ENCODE peak calls at places on chromosomes 3 and 15, in five cellular contexts. One of them, this sample, is unnamed.

GRCh38 chr3:52281980-52282801 is 3.7 kb upstream of the WDR82 start:
- DNase-seq in HepG2: peak
- DNase-seq in K562: no peak
- DNase-seq in H1: no peak
- DNase-seq in GM12878: no peak
- DNase-seq in this sample: no peak

GRCh38 chr3:125644036-125645025 is 49.0 kb upstream of the OSBPL11 start:
- DNase-seq in K562: no peak
- DNase-seq in HepG2: peak
- DNase-seq in GM12878: no peak
- DNase-seq in H1: no peak
- DNase-seq in this sample: no peak

GRCh38 chr3:143850877-143851276 is 2.6 kb upstream of the SLC9A9 start:
- DNase-seq in GM12878: no peak
- DNase-seq in H1: no peak
- DNase-seq in HepG2: no peak
- DNase-seq in K562: no peak
- DNase-seq in this sample: no peak

GRCh38 chr3:71658131-71658530 is 67.1 kb downstream of the EIF4E3 start:
- DNase-seq in GM12878: no peak
- DNase-seq in K562: no peak
- DNase-seq in HepG2: no peak
- DNase-seq in H1: no peak
- DNase-seq in this sample: peak

GRCh38 chr15:78630886-78631633 is 9.9 kb downstream of the CHRNB4 start:
- DNase-seq in HepG2: no peak
- DNase-seq in GM12878: no peak
- DNase-seq in H1: no peak
- DNase-seq in K562: no peak
- DNase-seq in this sample: no peak

GRCh38 chr3:52134761-52135160 is 19.5 kb downstream of the POC1A start:
- DNase-seq in GM12878: no peak
- DNase-seq in HepG2: no peak
- DNase-seq in K562: no peak
- DNase-seq in H1: no peak
- DNase-seq in this sample: no peak

GRCh38 chr3:111808439-111808838 is 50.6 kb upstream of the PHLDB2 start:
- DNase-seq in GM12878: no peak
- DNase-seq in HepG2: peak
- DNase-seq in K562: no peak
- DNase-seq in H1: no peak
- DNase-seq in this sample: no peak

GRCh38 chr15:42408178-42408577 is 48.9 kb downstream of the CAPN3 start:
- DNase-seq in K562: no peak
- DNase-seq in H1: no peak
- DNase-seq in GM12878: no peak
- DNase-seq in HepG2: no peak
- DNase-seq in this sample: no peak

GRCh38 chr3:180457238-180457637 is 144.7 kb upstream of the TTC14 start:
- DNase-seq in GM12878: no peak
- DNase-seq in H1: no peak
- DNase-seq in HepG2: no peak
- DNase-seq in K562: no peak
- DNase-seq in this sample: no peak

GRCh38 chr3:131163-131889 is 65.2 kb upstream of the CHL1 start:
- DNase-seq in HepG2: no peak
- DNase-seq in K562: no peak
- DNase-seq in H1: no peak
- DNase-seq in GM12878: no peak
- DNase-seq in this sample: no peak

GRCh38 chr3:9302425-9303181 is 53.2 kb upstream of the SRGAP3 start:
- DNase-seq in HepG2: peak
- DNase-seq in K562: peak
- DNase-seq in H1: peak
- DNase-seq in GM12878: no peak
- DNase-seq in this sample: peak

GRCh38 chr3:49471856-49472495 is 1.9 kb downstream of the DAG1 start:
- DNase-seq in GM12878: no peak
- DNase-seq in HepG2: no peak
- DNase-seq in K562: peak
- DNase-seq in H1: no peak
- DNase-seq in this sample: no peak

GRCh38 chr15:80568876-80569605 is 126.1 kb upstream of the ABHD17C start:
- DNase-seq in H1: no peak
- DNase-seq in GM12878: no peak
- DNase-seq in HepG2: no peak
- DNase-seq in K562: no peak
- DNase-seq in this sample: no peak

GRCh38 chr15:88166330-88166993 is 90.1 kb downstream of the NTRK3 start:
- DNase-seq in HepG2: peak
- DNase-seq in H1: peak
- DNase-seq in GM12878: no peak
- DNase-seq in K562: peak
- DNase-seq in this sample: no peak

GRCh38 chr15:61768131-61768530 is 292.1 kb downstream of the VPS13C start:
- DNase-seq in K562: no peak
- DNase-seq in H1: no peak
- DNase-seq in HepG2: no peak
- DNase-seq in GM12878: no peak
- DNase-seq in this sample: no peak

GRCh38 chr3:32951410-32951811 is at the start of gene CCR4:
- DNase-seq in GM12878: no peak
- DNase-seq in H1: no peak
- DNase-seq in K562: peak
- DNase-seq in HepG2: no peak
- DNase-seq in this sample: no peak

GRCh38 chr15:75647370-75648155 is at the start of gene SNX33:
- DNase-seq in GM12878: no peak
- DNase-seq in H1: peak
- DNase-seq in HepG2: peak
- DNase-seq in K562: peak
- DNase-seq in this sample: no peak

GRCh38 chr3:189995129-189995528 is 125.6 kb downstream of the P3H2 start:
- DNase-seq in GM12878: no peak
- DNase-seq in H1: no peak
- DNase-seq in K562: no peak
- DNase-seq in HepG2: no peak
- DNase-seq in this sample: no peak

GRCh38 chr15:92780816-92781215 is 119.3 kb upstream of the CHD2 start:
- DNase-seq in GM12878: no peak
- DNase-seq in HepG2: no peak
- DNase-seq in K562: no peak
- DNase-seq in H1: no peak
- DNase-seq in this sample: no peak

GRCh38 chr3:170130532-170130931 is 51.0 kb downstream of the PHC3 start:
- DNase-seq in H1: no peak
- DNase-seq in K562: no peak
- DNase-seq in GM12878: no peak
- DNase-seq in HepG2: no peak
- DNase-seq in this sample: no peak

GRCh38 chr15:63892794-63893441 is 59.2 kb upstream of the HERC1 start:
- DNase-seq in GM12878: peak
- DNase-seq in HepG2: no peak
- DNase-seq in H1: no peak
- DNase-seq in K562: no peak
- DNase-seq in this sample: no peak

GRCh38 chr3:69833591-69833990 is 94.3 kb downstream of the MITF start:
- DNase-seq in K562: no peak
- DNase-seq in HepG2: no peak
- DNase-seq in H1: no peak
- DNase-seq in GM12878: no peak
- DNase-seq in this sample: no peak

GRCh38 chr15:43402255-43402654 is 31.4 kb downstream of the TUBGCP4 start:
- DNase-seq in H1: no peak
- DNase-seq in GM12878: no peak
- DNase-seq in HepG2: no peak
- DNase-seq in K562: no peak
- DNase-seq in this sample: no peak

GRCh38 chr3:120449701-120450216 is 1.0 kb downstream of the FSTL1 start:
- DNase-seq in GM12878: no peak
- DNase-seq in H1: no peak
- DNase-seq in K562: no peak
- DNase-seq in HepG2: no peak
- DNase-seq in this sample: no peak

GRCh38 chr3:8421267-8421666 is 80.4 kb upstream of the LMCD1 start:
- DNase-seq in K562: no peak
- DNase-seq in HepG2: no peak
- DNase-seq in H1: no peak
- DNase-seq in GM12878: no peak
- DNase-seq in this sample: no peak

GRCh38 chr3:94413721-94414106 is 350.9 kb downstream of the NSUN3 start:
- DNase-seq in H1: no peak
- DNase-seq in K562: no peak
- DNase-seq in HepG2: no peak
- DNase-seq in GM12878: no peak
- DNase-seq in this sample: no peak

GRCh38 chr15:100043732-100044131 is 298.0 kb downstream of the ADAMTS17 start:
- DNase-seq in HepG2: no peak
- DNase-seq in K562: no peak
- DNase-seq in GM12878: no peak
- DNase-seq in H1: no peak
- DNase-seq in this sample: no peak

GRCh38 chr3:189334064-189334920 is 162.5 kb downstream of the TPRG1 start:
- DNase-seq in HepG2: no peak
- DNase-seq in K562: no peak
- DNase-seq in H1: no peak
- DNase-seq in GM12878: no peak
- DNase-seq in this sample: no peak

GRCh38 chr3:110650752-110651151 is 420.9 kb upstream of the NECTIN3 start:
- DNase-seq in HepG2: no peak
- DNase-seq in H1: no peak
- DNase-seq in K562: no peak
- DNase-seq in GM12878: no peak
- DNase-seq in this sample: no peak

GRCh38 chr15:68493629-68494028 is 61.7 kb upstream of the ITGA11 start:
- DNase-seq in H1: no peak
- DNase-seq in K562: no peak
- DNase-seq in HepG2: no peak
- DNase-seq in GM12878: no peak
- DNase-seq in this sample: no peak

GRCh38 chr15:74988007-74988800 is 7.2 kb upstream of the SCAMP5 start:
- DNase-seq in H1: no peak
- DNase-seq in HepG2: peak
- DNase-seq in K562: peak
- DNase-seq in GM12878: no peak
- DNase-seq in this sample: peak

GRCh38 chr3:129211772-129212171 is 28.1 kb upstream of the CNBP start:
- DNase-seq in H1: no peak
- DNase-seq in HepG2: peak
- DNase-seq in GM12878: no peak
- DNase-seq in K562: peak
- DNase-seq in this sample: peak

GRCh38 chr3:157531301-157531660 is 28.1 kb upstream of the VEPH1 start:
- DNase-seq in H1: no peak
- DNase-seq in K562: no peak
- DNase-seq in HepG2: no peak
- DNase-seq in GM12878: no peak
- DNase-seq in this sample: no peak

GRCh38 chr3:73599605-73600004 is 25.1 kb downstream of the PDZRN3 start:
- DNase-seq in GM12878: no peak
- DNase-seq in H1: no peak
- DNase-seq in HepG2: no peak
- DNase-seq in K562: no peak
- DNase-seq in this sample: no peak
- H3K4me2 ChIP-seq in GM12878: no peak
- H3K4me2 ChIP-seq in H1: no peak
- H3K4me2 ChIP-seq in HepG2: no peak
- H3K4me2 ChIP-seq in K562: no peak
- H3K4me2 ChIP-seq in this sample: no peak

GRCh38 chr3:30795176-30795575 is 99.3 kb downstream of the GADL1 start:
- DNase-seq in H1: no peak
- DNase-seq in HepG2: no peak
- DNase-seq in K562: no peak
- DNase-seq in GM12878: no peak
- DNase-seq in this sample: no peak
- TF ChIP-seq SP1 in H1: no peak
- TF ChIP-seq SP1 in HepG2: no peak
- TF ChIP-seq SP1 in K562: no peak
- TF ChIP-seq SP1 in GM12878: no peak
- TF ChIP-seq SP1 in this sample: no peak

GRCh38 chr15:40112789-40113188 is 4.1 kb upstream of the BMF start:
- DNase-seq in H1: no peak
- DNase-seq in K562: no peak
- DNase-seq in GM12878: no peak
- DNase-seq in HepG2: no peak
- DNase-seq in this sample: no peak
- H3K4me2 ChIP-seq in H1: no peak
- H3K4me2 ChIP-seq in K562: no peak
- H3K4me2 ChIP-seq in GM12878: no peak
- H3K4me2 ChIP-seq in HepG2: peak
- H3K4me2 ChIP-seq in this sample: no peak

DNA sequence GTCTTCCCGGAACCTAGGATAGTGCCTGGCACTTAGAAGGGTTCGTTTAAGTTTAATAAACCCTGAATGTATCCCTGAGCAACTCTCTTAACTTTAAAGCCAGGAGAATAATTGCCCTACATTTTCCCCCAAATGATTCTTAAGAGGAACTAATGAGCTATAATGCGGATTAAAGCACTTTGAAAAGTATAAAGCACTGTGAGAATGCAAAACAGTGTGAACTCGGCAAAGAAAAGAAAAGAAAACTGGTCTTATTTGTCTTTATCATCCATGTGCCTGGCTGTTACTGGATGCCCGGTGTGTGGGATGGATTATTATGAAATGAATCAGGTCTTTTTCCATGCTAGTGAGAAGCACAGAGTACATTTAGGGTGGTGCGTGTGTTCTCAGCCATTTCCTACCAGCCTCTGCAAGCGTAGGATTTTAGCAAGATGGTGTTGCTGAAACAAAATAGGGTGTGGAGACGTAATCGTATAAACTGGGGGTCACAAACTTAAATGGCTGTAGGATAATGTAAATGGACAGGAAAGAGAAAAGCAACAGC is 977 bp downstream of the KBTBD12 start:
- DNase-seq in K562: no peak
- DNase-seq in HepG2: no peak
- DNase-seq in GM12878: no peak
- DNase-seq in H1: no peak
- DNase-seq in this sample: no peak
- TF ChIP-seq SP1 in K562: no peak
- TF ChIP-seq SP1 in HepG2: no peak
- TF ChIP-seq SP1 in GM12878: no peak
- TF ChIP-seq SP1 in H1: no peak
- TF ChIP-seq SP1 in this sample: no peak

GRCh38 chr3:177574232-177574856 is 377.1 kb upstream of the TBL1XR1 start:
- DNase-seq in H1: no peak
- DNase-seq in GM12878: no peak
- DNase-seq in HepG2: peak
- DNase-seq in K562: peak
- DNase-seq in this sample: no peak
- H3K4me2 ChIP-seq in H1: no peak
- H3K4me2 ChIP-seq in GM12878: no peak
- H3K4me2 ChIP-seq in HepG2: peak
- H3K4me2 ChIP-seq in K562: no peak
- H3K4me2 ChIP-seq in this sample: no peak

GRCh38 chr3:171192176-171192854 is 165.8 kb upstream of the SLC2A2 start:
- DNase-seq in GM12878: no peak
- DNase-seq in HepG2: no peak
- DNase-seq in H1: no peak
- DNase-seq in K562: peak
- DNase-seq in this sample: peak
- TF ChIP-seq SP1 in GM12878: no peak
- TF ChIP-seq SP1 in HepG2: no peak
- TF ChIP-seq SP1 in H1: no peak
- TF ChIP-seq SP1 in K562: peak
- TF ChIP-seq SP1 in this sample: peak

This sample was measured in HCT116.